ENCODE peak calls at places on chromosomes 16 and 17, in six cellular contexts. K is uterus; G is brain microvascular endothelial cell; T is EH; Q is stimulated activated naive CD4-positive, alpha-beta T cell; F is germinal center. V is an unnamed sample.

GRCh38 chr17:37225458-37225857 is 150.3 kb upstream of the C17orf78 start:
- DNase-seq in T (no peak), F (no peak), K (no peak), Q (no peak), G (no peak), V (no peak)

GRCh38 chr16:84331998-84332780 is 36.1 kb upstream of the ATP2C2 start:
- DNase-seq in K (no peak), T (peak; percentile 46), F (no peak), G (no peak), Q (no peak), V (no peak)

GRCh38 chr16:66459878-66460277 is 32.8 kb downstream of the BEAN1 start:
- DNase-seq in F (no peak), G (no peak), K (no peak), T (peak; percentile 17), Q (no peak), V (no peak)

GRCh38 chr17:46202482-46202881 is 9.3 kb upstream of the KANSL1 start:
- DNase-seq in F (no peak), K (no peak), G (no peak), Q (no peak), T (no peak), V (no peak)

GRCh38 chr16:29745126-29745852 is 501 bp downstream of the C16orf54 start:
- DNase-seq in T (no peak), Q (peak; percentile 32), K (no peak), G (no peak), F (peak; percentile 59), V (no peak)

GRCh38 chr17:49968380-49969133 is 433 bp upstream of the DLX4 start:
- DNase-seq in G (peak; percentile 42), K (peak; percentile 36), Q (peak; percentile 58), T (peak; percentile 71), F (peak; percentile 88), V (no peak)

GRCh38 chr17:76264425-76264754 is 758 bp upstream of the UBALD2 start:
- DNase-seq in K (no peak), T (no peak), F (no peak), G (no peak), Q (no peak), V (no peak)

GRCh38 chr16:30901201-30902069 is 5.0 kb downstream of the CTF1 start:
- DNase-seq in T (no peak), Q (no peak), F (no peak), K (no peak), G (no peak), V (no peak)

GRCh38 chr17:82600731-82601446 is 47.4 kb downstream of the WDR45B start:
- DNase-seq in F (no peak), G (no peak), Q (no peak), T (no peak), K (no peak), V (no peak)

GRCh38 chr17:80782536-80783427 is 208.9 kb upstream of the CHMP6 start:
- DNase-seq in Q (peak; percentile 19), G (peak; percentile 48), T (peak; percentile 60), F (no peak), K (no peak), V (no peak)

GRCh38 chr17:38667099-38667786 is 7.5 kb downstream of the EPOP start:
- DNase-seq in T (peak; percentile 75), Q (peak; percentile 28), G (peak; percentile 64), F (peak; percentile 73), K (peak; percentile 63), V (peak; percentile 22)

GRCh38 chr16:85963746-85964370 is 64.9 kb downstream of the IRF8 start:
- DNase-seq in K (peak; percentile 44), T (peak; percentile 22), Q (no peak), F (no peak), G (no peak), V (no peak)

GRCh38 chr17:27079660-27080059 is 214.3 kb upstream of the WSB1 start:
- DNase-seq in F (no peak), G (no peak), K (no peak), Q (no peak), T (no peak), V (no peak)

V was measured in skeletal muscle cell.